ENCODE peak calls at places on chromosomes 1 and 21, in four cellular contexts. One of them, this sample, is unnamed.

GRCh38 chr1:82019512-82019911 is 218.8 kb downstream of the ADGRL2 start:
- DNase-seq in right atrium auricular region: no peak
- DNase-seq in lower lobe of right lung: no peak
- DNase-seq in H1: no peak
- DNase-seq in this sample: no peak

GRCh38 chr1:193222079-193222615 is 35.7 kb upstream of the B3GALT2 start:
- DNase-seq in H1: no peak
- DNase-seq in lower lobe of right lung: no peak
- DNase-seq in right atrium auricular region: no peak
- DNase-seq in this sample: no peak

GRCh38 chr1:19872190-19872589 is 10.0 kb upstream of the OTUD3 start:
- DNase-seq in right atrium auricular region: no peak
- DNase-seq in H1: no peak
- DNase-seq in lower lobe of right lung: no peak
- DNase-seq in this sample: no peak

GRCh38 chr1:27658951-27659496 is 13.0 kb downstream of the IFI6 start:
- DNase-seq in lower lobe of right lung: no peak
- DNase-seq in H1: peak
- DNase-seq in right atrium auricular region: no peak
- DNase-seq in this sample: peak

GRCh38 chr1:216705686-216706085 is 17.5 kb downstream of the ESRRG start:
- DNase-seq in right atrium auricular region: no peak
- DNase-seq in H1: no peak
- DNase-seq in lower lobe of right lung: no peak
- DNase-seq in this sample: peak

GRCh38 chr1:61378498-61379180 is 296.3 kb downstream of the NFIA start:
- DNase-seq in right atrium auricular region: no peak
- DNase-seq in H1: no peak
- DNase-seq in lower lobe of right lung: no peak
- DNase-seq in this sample: no peak

GRCh38 chr1:18110968-18111367 is 3.4 kb downstream of the IGSF21 start:
- DNase-seq in right atrium auricular region: no peak
- DNase-seq in lower lobe of right lung: no peak
- DNase-seq in H1: peak
- DNase-seq in this sample: peak

GRCh38 chr1:115409853-115410150 is 71.8 kb upstream of the NGF start:
- DNase-seq in lower lobe of right lung: no peak
- DNase-seq in right atrium auricular region: no peak
- DNase-seq in H1: no peak
- DNase-seq in this sample: no peak

GRCh38 chr21:34073749-34074282 is 438 bp downstream of the MRPS6 start:
- DNase-seq in lower lobe of right lung: peak
- DNase-seq in H1: peak
- DNase-seq in right atrium auricular region: no peak
- DNase-seq in this sample: no peak

GRCh38 chr1:17405898-17406759 is 33.3 kb downstream of the RCC2 start:
- DNase-seq in lower lobe of right lung: peak
- DNase-seq in right atrium auricular region: no peak
- DNase-seq in H1: peak
- DNase-seq in this sample: peak

GRCh38 chr1:115507916-115508315 is 133.9 kb upstream of the VANGL1 start:
- DNase-seq in right atrium auricular region: no peak
- DNase-seq in lower lobe of right lung: no peak
- DNase-seq in H1: no peak
- DNase-seq in this sample: no peak

GRCh38 chr1:42439940-42440339 is 15.9 kb downstream of the ZMYND12 start:
- DNase-seq in right atrium auricular region: no peak
- DNase-seq in H1: no peak
- DNase-seq in lower lobe of right lung: no peak
- DNase-seq in this sample: no peak

GRCh38 chr21:43269461-43269860 is 100.7 kb downstream of the CRYAA start:
- DNase-seq in lower lobe of right lung: peak
- DNase-seq in H1: peak
- DNase-seq in right atrium auricular region: no peak
- DNase-seq in this sample: peak

GRCh38 chr1:181817091-181817490 is 244.4 kb downstream of the ZNF648 start:
- DNase-seq in right atrium auricular region: no peak
- DNase-seq in H1: no peak
- DNase-seq in lower lobe of right lung: no peak
- DNase-seq in this sample: no peak

GRCh38 chr1:109782514-109782913 is 18.8 kb upstream of the EPS8L3 start:
- DNase-seq in right atrium auricular region: no peak
- DNase-seq in H1: no peak
- DNase-seq in lower lobe of right lung: peak
- DNase-seq in this sample: no peak

GRCh38 chr1:11790880-11791715 is 14.7 kb downstream of the MTHFR start:
- DNase-seq in right atrium auricular region: peak
- DNase-seq in H1: no peak
- DNase-seq in lower lobe of right lung: peak
- DNase-seq in this sample: no peak

GRCh38 chr1:93713247-93713764 is 31.7 kb upstream of the BCAR3 start:
- DNase-seq in right atrium auricular region: no peak
- DNase-seq in lower lobe of right lung: no peak
- DNase-seq in H1: no peak
- DNase-seq in this sample: no peak

GRCh38 chr1:200179781-200180160 is 152.3 kb downstream of the NR5A2 start:
- DNase-seq in H1: no peak
- DNase-seq in lower lobe of right lung: no peak
- DNase-seq in right atrium auricular region: no peak
- DNase-seq in this sample: no peak

GRCh38 chr1:229091721-229092136 is 179.2 kb upstream of the RAB4A start:
- DNase-seq in right atrium auricular region: peak
- DNase-seq in H1: no peak
- DNase-seq in lower lobe of right lung: no peak
- DNase-seq in this sample: no peak

GRCh38 chr21:43645414-43645891 is 13.8 kb downstream of the HSF2BP start:
- DNase-seq in right atrium auricular region: peak
- DNase-seq in H1: no peak
- DNase-seq in lower lobe of right lung: no peak
- DNase-seq in this sample: peak

GRCh38 chr1:88773540-88774150 is 89.6 kb downstream of the PKN2 start:
- DNase-seq in H1: no peak
- DNase-seq in lower lobe of right lung: no peak
- DNase-seq in right atrium auricular region: no peak
- DNase-seq in this sample: no peak

GRCh38 chr1:21318714-21319159 is 28.5 kb upstream of the ECE1 start:
- DNase-seq in H1: no peak
- DNase-seq in right atrium auricular region: peak
- DNase-seq in lower lobe of right lung: peak
- DNase-seq in this sample: peak

GRCh38 chr1:192559115-192560006 is 16.2 kb upstream of the RGS1 start:
- DNase-seq in lower lobe of right lung: no peak
- DNase-seq in H1: no peak
- DNase-seq in right atrium auricular region: no peak
- DNase-seq in this sample: no peak

DNA sequence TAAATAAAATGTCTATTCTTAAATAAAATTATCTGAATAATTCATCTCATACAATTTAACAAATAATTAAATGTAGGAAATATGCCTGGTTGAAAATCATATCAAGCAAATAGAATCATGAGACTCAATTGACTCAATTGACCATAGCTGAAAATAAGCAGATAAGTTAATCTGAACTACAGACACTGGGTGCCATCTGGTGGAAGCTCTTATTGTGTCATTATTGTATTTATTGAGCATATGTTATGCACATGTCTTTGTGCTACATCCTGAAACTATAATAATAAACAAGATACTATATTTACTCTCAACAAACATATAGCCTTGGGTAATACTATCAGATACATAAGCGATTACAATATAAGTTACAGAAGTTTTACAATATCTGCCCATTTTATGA is 41.0 kb downstream of the BRINP3 start:
- DNase-seq in lower lobe of right lung: no peak
- DNase-seq in H1: no peak
- DNase-seq in right atrium auricular region: no peak
- DNase-seq in this sample: no peak
- TF ChIP-seq CTCF in lower lobe of right lung: no peak
- TF ChIP-seq CTCF in H1: no peak
- TF ChIP-seq CTCF in right atrium auricular region: no peak
- TF ChIP-seq CTCF in this sample: no peak

GRCh38 chr1:54805981-54806381 is 4.9 kb upstream of the TTC22 start:
- DNase-seq in right atrium auricular region: no peak
- DNase-seq in lower lobe of right lung: no peak
- DNase-seq in H1: no peak
- DNase-seq in this sample: no peak

GRCh38 chr1:54808443-54809207 is 7.5 kb upstream of the TTC22 start:
- DNase-seq in H1: peak
- DNase-seq in lower lobe of right lung: no peak
- DNase-seq in right atrium auricular region: no peak
- DNase-seq in this sample: no peak

GRCh38 chr1:54807756-54808155 is 6.6 kb upstream of the TTC22 start:
- DNase-seq in lower lobe of right lung: no peak
- DNase-seq in right atrium auricular region: no peak
- DNase-seq in H1: peak
- DNase-seq in this sample: no peak

GRCh38 chr1:54805466-54805865 is 4.3 kb upstream of the TTC22 start:
- DNase-seq in right atrium auricular region: no peak
- DNase-seq in H1: no peak
- DNase-seq in lower lobe of right lung: no peak
- DNase-seq in this sample: no peak

GRCh38 chr1:54806931-54807611 is 5.9 kb upstream of the TTC22 start:
- DNase-seq in H1: peak
- DNase-seq in lower lobe of right lung: no peak
- DNase-seq in right atrium auricular region: no peak
- DNase-seq in this sample: no peak
- TF ChIP-seq CTCF in H1: no peak
- TF ChIP-seq CTCF in lower lobe of right lung: no peak
- TF ChIP-seq CTCF in right atrium auricular region: no peak
- TF ChIP-seq CTCF in this sample: no peak

GRCh38 chr1:47569681-47570470 is 132.0 kb downstream of the FOXD2 start:
- DNase-seq in right atrium auricular region: peak
- DNase-seq in H1: no peak
- DNase-seq in lower lobe of right lung: peak
- DNase-seq in this sample: no peak
- TF ChIP-seq CTCF in right atrium auricular region: peak
- TF ChIP-seq CTCF in H1: peak
- TF ChIP-seq CTCF in lower lobe of right lung: peak
- TF ChIP-seq CTCF in this sample: no peak

GRCh38 chr1:226063362-226064167 is 1.0 kb downstream of the H3-3A start:
- DNase-seq in H1: peak
- DNase-seq in lower lobe of right lung: peak
- DNase-seq in right atrium auricular region: peak
- DNase-seq in this sample: no peak

GRCh38 chr1:226060976-226061792 is 1.3 kb upstream of the H3-3A start:
- DNase-seq in right atrium auricular region: no peak
- DNase-seq in lower lobe of right lung: no peak
- DNase-seq in H1: no peak
- DNase-seq in this sample: no peak

GRCh38 chr1:226061793-226062557 is 541 bp upstream of the H3-3A start:
- DNase-seq in lower lobe of right lung: peak
- DNase-seq in H1: peak
- DNase-seq in right atrium auricular region: peak
- DNase-seq in this sample: peak

GRCh38 chr1:226064168-226064815 is 1.8 kb downstream of the H3-3A start:
- DNase-seq in H1: no peak
- DNase-seq in lower lobe of right lung: no peak
- DNase-seq in right atrium auricular region: no peak
- DNase-seq in this sample: no peak

GRCh38 chr1:226062558-226063361 is at the start of gene H3-3A:
- DNase-seq in H1: peak
- DNase-seq in right atrium auricular region: peak
- DNase-seq in lower lobe of right lung: peak
- DNase-seq in this sample: peak
- TF ChIP-seq CTCF in H1: no peak
- TF ChIP-seq CTCF in right atrium auricular region: peak
- TF ChIP-seq CTCF in lower lobe of right lung: no peak
- TF ChIP-seq CTCF in this sample: no peak

GRCh38 chr1:1322952-1323351 is 1.5 kb downstream of the INTS11 start:
- DNase-seq in right atrium auricular region: no peak
- DNase-seq in H1: no peak
- DNase-seq in lower lobe of right lung: no peak
- DNase-seq in this sample: no peak

GRCh38 chr1:1322418-1322817 is 2.0 kb downstream of the INTS11 start:
- DNase-seq in right atrium auricular region: no peak
- DNase-seq in lower lobe of right lung: no peak
- DNase-seq in H1: no peak
- DNase-seq in this sample: no peak

GRCh38 chr1:1325288-1326074 is 879 bp downstream of the CPTP start:
- DNase-seq in H1: no peak
- DNase-seq in lower lobe of right lung: no peak
- DNase-seq in right atrium auricular region: no peak
- DNase-seq in this sample: no peak

GRCh38 chr1:1324524-1325287 is at the start of the genes CPTP and INTS11:
- DNase-seq in H1: peak
- DNase-seq in lower lobe of right lung: peak
- DNase-seq in right atrium auricular region: peak
- DNase-seq in this sample: peak

GRCh38 chr1:1324084-1324523 is 356 bp downstream of the INTS11 start:
- DNase-seq in right atrium auricular region: no peak
- DNase-seq in H1: no peak
- DNase-seq in lower lobe of right lung: no peak
- DNase-seq in this sample: no peak
- TF ChIP-seq CTCF in right atrium auricular region: no peak
- TF ChIP-seq CTCF in H1: no peak
- TF ChIP-seq CTCF in lower lobe of right lung: no peak
- TF ChIP-seq CTCF in this sample: no peak

DNA sequence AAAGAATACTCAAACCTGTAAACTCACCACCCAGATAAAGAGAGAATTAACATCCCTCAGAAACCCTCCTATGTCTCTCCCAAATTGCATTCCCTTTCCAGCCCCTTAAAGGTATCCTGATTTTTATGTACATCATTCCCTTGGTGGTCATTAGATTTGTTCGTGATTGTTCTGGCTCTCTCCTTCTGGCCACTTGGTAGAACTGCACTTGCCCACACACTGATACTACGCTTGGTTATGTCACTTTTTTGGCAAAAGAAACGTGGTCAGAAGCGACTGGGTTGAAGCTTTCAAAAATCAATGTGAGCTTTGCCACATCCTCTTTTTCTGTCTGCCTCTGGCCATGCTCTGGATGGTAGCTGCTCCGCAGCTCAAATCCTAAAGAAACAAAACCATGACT is 76.3 kb downstream of the KRTAP19-8 start:
- DNase-seq in right atrium auricular region: no peak
- DNase-seq in H1: no peak
- DNase-seq in lower lobe of right lung: no peak
- DNase-seq in this sample: peak
- TF ChIP-seq CTCF in right atrium auricular region: peak
- TF ChIP-seq CTCF in H1: peak
- TF ChIP-seq CTCF in lower lobe of right lung: no peak
- TF ChIP-seq CTCF in this sample: peak